ENCODE peak calls at places on chromosome 7, in four cellular contexts. One of them, this sample, is unnamed.

GRCh38 chr7:30470163-30470770 is 8.3 kb downstream of the NOD1 start:
- DNase-seq in brain microvascular endothelial cell: peak
- DNase-seq in mesendoderm: no peak
- DNase-seq in left ventricle myocardium inferior: peak
- DNase-seq in this sample: peak

GRCh38 chr7:142519077-142519789 is 230.0 kb upstream of the PRSS1 start:
- DNase-seq in mesendoderm: peak
- DNase-seq in left ventricle myocardium inferior: no peak
- DNase-seq in brain microvascular endothelial cell: no peak
- DNase-seq in this sample: no peak

GRCh38 chr7:110534241-110534931 is 556.5 kb upstream of the LRRN3 start:
- DNase-seq in brain microvascular endothelial cell: peak
- DNase-seq in mesendoderm: no peak
- DNase-seq in left ventricle myocardium inferior: no peak
- DNase-seq in this sample: no peak

GRCh38 chr7:99171731-99172130 is 27.8 kb upstream of the SMURF1 start:
- DNase-seq in mesendoderm: no peak
- DNase-seq in brain microvascular endothelial cell: peak
- DNase-seq in left ventricle myocardium inferior: no peak
- DNase-seq in this sample: no peak

GRCh38 chr7:157409149-157409752 is 72.4 kb downstream of the DNAJB6 start:
- DNase-seq in brain microvascular endothelial cell: no peak
- DNase-seq in left ventricle myocardium inferior: peak
- DNase-seq in mesendoderm: no peak
- DNase-seq in this sample: no peak

GRCh38 chr7:111942450-111943081 is 263.6 kb downstream of the DOCK4 start:
- DNase-seq in brain microvascular endothelial cell: no peak
- DNase-seq in mesendoderm: no peak
- DNase-seq in left ventricle myocardium inferior: no peak
- DNase-seq in this sample: no peak

GRCh38 chr7:115328018-115328417 is 406.1 kb downstream of the MDFIC start:
- DNase-seq in brain microvascular endothelial cell: no peak
- DNase-seq in left ventricle myocardium inferior: no peak
- DNase-seq in mesendoderm: no peak
- DNase-seq in this sample: no peak

GRCh38 chr7:138608292-138608691 is 92.9 kb downstream of the SVOPL start:
- DNase-seq in brain microvascular endothelial cell: peak
- DNase-seq in left ventricle myocardium inferior: no peak
- DNase-seq in mesendoderm: no peak
- DNase-seq in this sample: no peak

GRCh38 chr7:95229301-95229700 is 95.0 kb downstream of the PON1 start:
- DNase-seq in brain microvascular endothelial cell: peak
- DNase-seq in left ventricle myocardium inferior: no peak
- DNase-seq in mesendoderm: no peak
- DNase-seq in this sample: no peak

GRCh38 chr7:5396542-5396941 is 27.1 kb downstream of the TNRC18 start:
- DNase-seq in mesendoderm: no peak
- DNase-seq in brain microvascular endothelial cell: no peak
- DNase-seq in left ventricle myocardium inferior: no peak
- DNase-seq in this sample: no peak

GRCh38 chr7:69994218-69994617 is 395.9 kb downstream of the AUTS2 start:
- DNase-seq in left ventricle myocardium inferior: no peak
- DNase-seq in mesendoderm: no peak
- DNase-seq in brain microvascular endothelial cell: no peak
- DNase-seq in this sample: no peak

GRCh38 chr7:24587853-24588252 is 14.6 kb downstream of the PALS2 start:
- DNase-seq in brain microvascular endothelial cell: no peak
- DNase-seq in left ventricle myocardium inferior: no peak
- DNase-seq in mesendoderm: peak
- DNase-seq in this sample: no peak

GRCh38 chr7:11951909-11952308 is 119.9 kb upstream of the THSD7A start:
- DNase-seq in mesendoderm: no peak
- DNase-seq in left ventricle myocardium inferior: no peak
- DNase-seq in brain microvascular endothelial cell: no peak
- DNase-seq in this sample: no peak

GRCh38 chr7:34086064-34086463 is 180.7 kb downstream of the BMPER start:
- DNase-seq in brain microvascular endothelial cell: no peak
- DNase-seq in mesendoderm: no peak
- DNase-seq in left ventricle myocardium inferior: no peak
- DNase-seq in this sample: no peak

GRCh38 chr7:68776326-68776725 is 821.9 kb upstream of the AUTS2 start:
- DNase-seq in brain microvascular endothelial cell: no peak
- DNase-seq in left ventricle myocardium inferior: no peak
- DNase-seq in mesendoderm: no peak
- DNase-seq in this sample: no peak

GRCh38 chr7:17939111-17939669 is 1.1 kb downstream of the SNX13 start:
- DNase-seq in mesendoderm: no peak
- DNase-seq in left ventricle myocardium inferior: no peak
- DNase-seq in brain microvascular endothelial cell: peak
- DNase-seq in this sample: no peak

GRCh38 chr7:127907638-127908040 is 123.6 kb downstream of the LRRC4 start:
- DNase-seq in left ventricle myocardium inferior: no peak
- DNase-seq in mesendoderm: no peak
- DNase-seq in brain microvascular endothelial cell: peak
- DNase-seq in this sample: no peak

GRCh38 chr7:1060315-1061080 is 16.2 kb downstream of the GPR146 start:
- DNase-seq in left ventricle myocardium inferior: peak
- DNase-seq in brain microvascular endothelial cell: no peak
- DNase-seq in mesendoderm: peak
- DNase-seq in this sample: no peak

GRCh38 chr7:4931932-4932331 is 27.1 kb downstream of the MMD2 start:
- DNase-seq in left ventricle myocardium inferior: no peak
- DNase-seq in mesendoderm: peak
- DNase-seq in brain microvascular endothelial cell: no peak
- DNase-seq in this sample: no peak

DNA sequence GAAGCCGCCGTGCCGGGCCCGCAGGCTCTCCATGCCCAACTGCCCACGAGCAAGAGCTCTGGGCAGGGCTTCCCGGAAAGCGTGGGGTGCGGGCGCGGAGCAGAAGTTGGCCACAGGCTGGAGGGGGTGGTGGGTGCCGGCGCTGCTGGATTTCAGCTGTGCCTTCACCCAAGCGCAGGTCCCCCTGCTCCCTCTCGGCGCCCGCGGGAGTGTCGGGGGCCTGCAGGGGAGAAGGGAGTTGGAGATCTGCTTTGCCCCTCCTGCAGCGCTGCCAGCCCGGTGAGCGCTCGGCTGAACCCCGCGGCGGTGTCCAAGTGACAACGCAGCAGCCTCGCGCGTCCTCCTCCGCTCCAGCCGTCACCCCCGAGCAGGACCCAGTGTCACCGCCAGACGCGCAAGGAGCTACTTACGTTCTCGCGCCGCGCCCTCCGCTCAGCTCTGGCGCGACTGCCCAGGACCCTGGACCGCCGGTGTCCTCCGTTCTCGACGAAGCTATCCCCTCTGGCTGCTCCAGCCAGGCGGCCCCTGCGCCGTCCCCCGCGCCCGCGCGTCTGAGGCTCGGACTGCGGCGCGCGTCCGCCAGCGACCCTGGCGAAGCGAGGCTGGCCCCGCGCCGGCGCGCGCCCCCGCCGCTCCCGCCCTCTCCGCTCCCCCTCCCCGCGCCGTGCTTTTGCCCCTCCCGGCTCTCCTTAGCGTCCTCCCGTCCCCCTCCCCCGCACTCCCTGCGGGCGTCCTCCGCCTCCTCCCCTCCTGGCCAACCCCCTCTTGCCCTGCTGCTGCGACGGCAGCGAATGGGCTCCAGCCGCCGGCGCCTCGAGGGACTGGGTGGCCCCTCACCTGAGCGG is at the start of gene NRCAM:
- DNase-seq in mesendoderm: peak
- DNase-seq in brain microvascular endothelial cell: no peak
- DNase-seq in left ventricle myocardium inferior: no peak
- DNase-seq in this sample: peak
- H3K4me3 ChIP-seq in mesendoderm: peak
- H3K4me3 ChIP-seq in brain microvascular endothelial cell: peak
- H3K4me3 ChIP-seq in left ventricle myocardium inferior: peak
- H3K4me3 ChIP-seq in this sample: peak

GRCh38 chr7:91832493-91833045 is 47.9 kb downstream of the MTERF1 start:
- DNase-seq in mesendoderm: no peak
- DNase-seq in brain microvascular endothelial cell: no peak
- DNase-seq in left ventricle myocardium inferior: no peak
- DNase-seq in this sample: no peak
- H3K27ac ChIP-seq in mesendoderm: no peak
- H3K27ac ChIP-seq in brain microvascular endothelial cell: no peak
- H3K27ac ChIP-seq in left ventricle myocardium inferior: no peak
- H3K27ac ChIP-seq in this sample: no peak

GRCh38 chr7:155205368-155206285 is 92.1 kb upstream of the INSIG1 start:
- DNase-seq in brain microvascular endothelial cell: peak
- DNase-seq in left ventricle myocardium inferior: peak
- DNase-seq in mesendoderm: peak
- DNase-seq in this sample: peak
- H3K4me3 ChIP-seq in brain microvascular endothelial cell: peak
- H3K4me3 ChIP-seq in left ventricle myocardium inferior: peak
- H3K4me3 ChIP-seq in mesendoderm: no peak
- H3K4me3 ChIP-seq in this sample: peak

DNA sequence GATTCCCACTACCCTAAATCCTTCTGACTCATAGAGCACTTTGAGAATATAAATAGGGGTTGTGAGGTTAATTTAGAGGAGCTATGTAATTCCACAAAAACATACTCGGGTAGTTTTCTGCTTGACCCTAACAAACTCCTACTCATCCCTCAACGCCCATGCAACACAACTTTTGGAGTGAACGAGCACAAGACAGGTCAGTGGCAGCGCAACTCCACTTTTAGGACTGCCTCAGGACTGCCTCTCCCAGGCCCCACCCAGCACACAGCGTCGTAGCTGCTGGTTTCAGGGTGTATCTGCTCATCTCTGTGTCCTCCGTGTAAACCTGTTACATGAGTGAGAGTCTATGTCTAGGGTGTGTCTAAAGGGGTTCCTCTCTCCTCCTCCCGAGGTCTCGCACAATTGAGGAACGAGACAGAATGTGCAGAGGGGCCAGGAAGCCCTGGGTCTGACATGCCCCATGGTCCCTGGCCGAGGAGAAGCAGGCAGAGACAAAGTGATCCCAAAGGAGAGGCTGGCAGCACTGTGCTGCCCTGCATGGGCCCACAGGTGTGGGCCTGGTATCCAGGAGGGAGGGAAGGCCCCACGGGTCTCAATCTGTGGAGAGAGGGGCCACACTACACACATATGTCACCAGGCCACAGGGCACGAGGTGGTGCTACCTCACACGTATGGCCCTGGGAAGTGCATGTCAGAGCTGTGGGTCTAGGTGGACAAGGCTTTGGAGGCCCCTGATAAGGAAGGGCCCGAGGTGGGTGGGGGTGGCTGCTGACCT is 45.5 kb downstream of the CAMK2B start:
- DNase-seq in brain microvascular endothelial cell: no peak
- DNase-seq in mesendoderm: no peak
- DNase-seq in left ventricle myocardium inferior: peak
- DNase-seq in this sample: peak
- H3K27ac ChIP-seq in brain microvascular endothelial cell: no peak
- H3K27ac ChIP-seq in mesendoderm: no peak
- H3K27ac ChIP-seq in left ventricle myocardium inferior: peak
- H3K27ac ChIP-seq in this sample: no peak

GRCh38 chr7:148624735-148625134 is 34.2 kb downstream of the C7orf33 start:
- DNase-seq in mesendoderm: no peak
- DNase-seq in left ventricle myocardium inferior: no peak
- DNase-seq in brain microvascular endothelial cell: no peak
- DNase-seq in this sample: no peak

GRCh38 chr7:148622887-148623585 is 32.5 kb downstream of the C7orf33 start:
- DNase-seq in brain microvascular endothelial cell: no peak
- DNase-seq in left ventricle myocardium inferior: no peak
- DNase-seq in mesendoderm: peak
- DNase-seq in this sample: no peak

GRCh38 chr7:148625342-148625741 is 34.8 kb downstream of the C7orf33 start:
- DNase-seq in mesendoderm: no peak
- DNase-seq in brain microvascular endothelial cell: no peak
- DNase-seq in left ventricle myocardium inferior: no peak
- DNase-seq in this sample: no peak

GRCh38 chr7:148621563-148621962 is 31.0 kb downstream of the C7orf33 start:
- DNase-seq in left ventricle myocardium inferior: no peak
- DNase-seq in brain microvascular endothelial cell: no peak
- DNase-seq in mesendoderm: no peak
- DNase-seq in this sample: no peak

GRCh38 chr7:148623586-148624282 is 33.2 kb downstream of the C7orf33 start:
- DNase-seq in left ventricle myocardium inferior: no peak
- DNase-seq in mesendoderm: no peak
- DNase-seq in brain microvascular endothelial cell: peak
- DNase-seq in this sample: no peak
- H3K4me3 ChIP-seq in left ventricle myocardium inferior: no peak
- H3K4me3 ChIP-seq in mesendoderm: no peak
- H3K4me3 ChIP-seq in brain microvascular endothelial cell: no peak
- H3K4me3 ChIP-seq in this sample: no peak

GRCh38 chr7:28672397-28672797 is 260.1 kb downstream of the CREB5 start:
- DNase-seq in mesendoderm: peak
- DNase-seq in left ventricle myocardium inferior: no peak
- DNase-seq in brain microvascular endothelial cell: no peak
- DNase-seq in this sample: no peak

GRCh38 chr7:28671526-28671925 is 259.2 kb downstream of the CREB5 start:
- DNase-seq in left ventricle myocardium inferior: no peak
- DNase-seq in mesendoderm: no peak
- DNase-seq in brain microvascular endothelial cell: no peak
- DNase-seq in this sample: no peak

GRCh38 chr7:28669329-28669728 is 257.0 kb downstream of the CREB5 start:
- DNase-seq in mesendoderm: no peak
- DNase-seq in brain microvascular endothelial cell: no peak
- DNase-seq in left ventricle myocardium inferior: no peak
- DNase-seq in this sample: no peak

GRCh38 chr7:28666144-28666543 is 253.8 kb downstream of the CREB5 start:
- DNase-seq in left ventricle myocardium inferior: no peak
- DNase-seq in mesendoderm: no peak
- DNase-seq in brain microvascular endothelial cell: no peak
- DNase-seq in this sample: no peak

DNA sequence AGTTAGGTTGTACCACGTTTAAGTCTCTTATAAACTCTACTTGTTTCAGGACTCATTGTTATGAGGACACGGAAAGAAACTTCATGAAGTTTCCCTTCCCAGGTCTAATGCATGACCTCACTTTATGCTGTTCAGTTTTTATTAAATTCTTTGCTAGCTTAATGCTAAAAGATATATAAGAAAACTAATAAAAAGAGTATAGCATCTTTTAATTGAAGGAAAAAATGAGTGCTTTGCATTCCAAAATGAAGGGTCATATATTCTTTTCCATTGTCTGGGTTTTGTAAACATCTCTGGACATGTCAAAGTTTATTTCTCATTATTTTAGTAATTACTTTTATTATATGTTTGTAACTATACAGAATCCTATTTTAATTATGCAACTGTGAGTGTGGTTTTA is 255.8 kb downstream of the CREB5 start:
- DNase-seq in brain microvascular endothelial cell: no peak
- DNase-seq in mesendoderm: no peak
- DNase-seq in left ventricle myocardium inferior: no peak
- DNase-seq in this sample: no peak
- H3K27ac ChIP-seq in brain microvascular endothelial cell: no peak
- H3K27ac ChIP-seq in mesendoderm: no peak
- H3K27ac ChIP-seq in left ventricle myocardium inferior: no peak
- H3K27ac ChIP-seq in this sample: no peak

GRCh38 chr7:113087278-113087998 is 811 bp upstream of the GPR85 start:
- DNase-seq in left ventricle myocardium inferior: no peak
- DNase-seq in brain microvascular endothelial cell: peak
- DNase-seq in mesendoderm: peak
- DNase-seq in this sample: peak
- H3K4me3 ChIP-seq in left ventricle myocardium inferior: peak
- H3K4me3 ChIP-seq in brain microvascular endothelial cell: peak
- H3K4me3 ChIP-seq in mesendoderm: no peak
- H3K4me3 ChIP-seq in this sample: peak

GRCh38 chr7:105829681-105830322 is 46.6 kb downstream of the ATXN7L1 start:
- DNase-seq in mesendoderm: no peak
- DNase-seq in left ventricle myocardium inferior: no peak
- DNase-seq in brain microvascular endothelial cell: no peak
- DNase-seq in this sample: no peak
- H3K27ac ChIP-seq in mesendoderm: no peak
- H3K27ac ChIP-seq in left ventricle myocardium inferior: no peak
- H3K27ac ChIP-seq in brain microvascular endothelial cell: peak
- H3K27ac ChIP-seq in this sample: peak

GRCh38 chr7:22138886-22139285 is 193.2 kb upstream of the CDCA7L start:
- DNase-seq in left ventricle myocardium inferior: no peak
- DNase-seq in brain microvascular endothelial cell: no peak
- DNase-seq in mesendoderm: no peak
- DNase-seq in this sample: no peak
- H3K4me3 ChIP-seq in left ventricle myocardium inferior: no peak
- H3K4me3 ChIP-seq in brain microvascular endothelial cell: no peak
- H3K4me3 ChIP-seq in mesendoderm: no peak
- H3K4me3 ChIP-seq in this sample: no peak

This sample was measured in uterus.